ENCODE peak calls at places on chromosomes 16 and 17, in four cellular contexts. D, Y, E and X are unnamed samples.

GRCh38 chr16:31356566-31357323 is 1.8 kb downstream of the ITGAX start:
- DNase-seq in D (no peak), Y (peak), E (no peak), X (no peak)

GRCh38 chr17:27741361-27741861 is 58.9 kb downstream of the NOS2 start:
- DNase-seq in D (no peak), Y (peak), E (no peak), X (no peak)

GRCh38 chr16:31440511-31441184 is 1.9 kb downstream of the ZNF843 start:
- DNase-seq in D (no peak), Y (no peak), E (no peak), X (no peak)

GRCh38 chr17:73546770-73547345 is 97.4 kb downstream of the SDK2 start:
- DNase-seq in D (peak), Y (peak), E (peak), X (no peak)

GRCh38 chr17:6548578-6549330 is 7.6 kb downstream of the PITPNM3 start:
- DNase-seq in D (no peak), Y (no peak), E (peak), X (peak)

GRCh38 chr16:49934557-49935260 is 78.8 kb upstream of the ZNF423 start:
- DNase-seq in D (no peak), Y (no peak), E (peak), X (no peak)

GRCh38 chr16:28491080-28491969 is 549 bp downstream of the CLN3 start:
- DNase-seq in D (peak), Y (peak), E (peak), X (no peak)

GRCh38 chr17:77716289-77716929 is 242.1 kb upstream of the TNRC6C start:
- DNase-seq in D (no peak), Y (no peak), E (no peak), X (no peak)

GRCh38 chr17:42221886-42222745 is 27.8 kb upstream of the GHDC start:
- DNase-seq in D (peak), Y (peak), E (peak), X (no peak)

GRCh38 chr17:82751571-82752370 is at the start of gene TBCD:
- DNase-seq in D (peak), Y (peak), E (peak), X (peak)

GRCh38 chr16:56119138-56119537 is 72.2 kb upstream of the GNAO1 start:
- DNase-seq in D (no peak), Y (no peak), E (no peak), X (peak)

GRCh38 chr17:72122668-72123495 is 2.1 kb downstream of the SOX9 start:
- DNase-seq in D (no peak), Y (peak), E (peak), X (no peak)

GRCh38 chr16:85984211-85984880 is 85.4 kb downstream of the IRF8 start:
- DNase-seq in D (no peak), Y (no peak), E (no peak), X (no peak)
- H3K4me2 ChIP-seq in D (no peak), Y (no peak), E (no peak), X (peak)

GRCh38 chr17:55887531-55887930 is 136.7 kb downstream of the PCTP start:
- DNase-seq in D (no peak), Y (no peak), E (no peak), X (no peak)

DNA sequence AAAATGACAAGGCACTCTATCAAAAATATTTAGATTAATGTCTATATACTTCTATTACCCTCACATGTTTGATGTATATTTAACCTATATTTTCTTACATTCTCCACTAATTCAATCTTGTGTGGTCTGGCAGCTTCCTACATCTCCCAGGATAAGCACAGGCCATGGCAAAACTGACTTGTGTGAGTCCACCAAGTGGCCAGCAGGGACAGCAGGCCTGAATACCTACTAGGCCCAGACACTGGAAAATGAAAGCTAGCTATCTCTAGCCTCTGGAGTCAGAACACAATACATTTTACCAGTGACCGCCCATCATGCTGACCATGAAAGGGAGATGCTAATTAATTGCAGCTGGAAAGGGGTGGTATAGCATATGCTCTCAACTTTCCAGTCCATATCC is 132.3 kb downstream of the PCTP start:
- DNase-seq in D (peak), Y (no peak), E (peak), X (no peak)
- TF ChIP-seq BRCA1 in D (no peak), Y (no peak), E (no peak), X (no peak)

GRCh38 chr17:66675991-66676371 is 158.9 kb upstream of the CACNG5 start:
- DNase-seq in D (no peak), Y (no peak), E (no peak), X (no peak)

GRCh38 chr17:66678061-66678460 is 156.9 kb upstream of the CACNG5 start:
- DNase-seq in D (no peak), Y (no peak), E (no peak), X (no peak)

GRCh38 chr17:66678827-66679226 is 156.1 kb upstream of the CACNG5 start:
- DNase-seq in D (no peak), Y (no peak), E (no peak), X (no peak)

GRCh38 chr17:66676421-66676820 is 158.5 kb upstream of the CACNG5 start:
- DNase-seq in D (no peak), Y (no peak), E (no peak), X (no peak)

GRCh38 chr17:66677201-66677981 is 157.5 kb upstream of the CACNG5 start:
- DNase-seq in D (no peak), Y (no peak), E (no peak), X (no peak)
- H3K4me2 ChIP-seq in D (no peak), Y (no peak), E (no peak), X (no peak)

DNA sequence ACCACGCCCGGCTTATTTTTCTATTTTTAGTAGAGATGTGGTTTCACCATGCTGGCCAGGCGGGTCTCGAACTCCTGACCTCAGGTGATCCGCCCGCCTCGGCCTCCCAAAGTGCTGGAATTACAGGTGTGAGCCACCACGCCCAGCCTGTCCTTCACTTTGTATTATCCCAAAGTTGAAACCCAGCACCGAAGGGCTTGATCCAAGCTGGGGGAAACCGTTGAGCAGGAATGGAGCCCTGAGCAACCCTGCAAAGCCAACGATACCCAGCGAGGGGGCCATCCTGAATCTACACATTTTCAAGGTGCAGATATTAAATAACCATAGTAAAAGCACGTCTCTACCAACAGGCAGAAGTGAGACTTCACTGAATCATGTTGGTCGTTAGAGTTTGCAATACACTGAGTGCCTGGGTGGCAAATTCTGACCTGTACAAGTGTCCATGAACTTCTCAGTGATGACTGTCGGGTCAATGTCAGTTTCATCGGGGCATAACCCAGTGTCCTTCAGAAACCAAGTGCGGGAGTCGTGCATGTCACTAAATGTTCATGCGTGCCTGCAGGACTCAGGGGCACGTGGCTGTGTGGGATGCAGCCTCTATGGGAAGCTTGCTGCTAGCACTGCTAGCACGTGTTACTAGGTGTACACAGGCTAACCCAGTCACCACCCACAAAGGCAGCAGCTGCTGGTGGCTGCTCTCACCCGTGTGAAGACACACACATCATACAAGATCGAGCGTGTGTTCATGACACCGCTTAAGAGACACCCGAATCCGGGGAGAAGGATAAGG is 10.5 kb upstream of the RBFOX3 start:
- DNase-seq in D (no peak), Y (peak), E (no peak), X (no peak)
- TF ChIP-seq BRCA1 in D (no peak), Y (no peak), E (no peak), X (no peak)

GRCh38 chr16:1154887-1155331 is 2.0 kb downstream of the CACNA1H start:
- DNase-seq in D (no peak), Y (no peak), E (peak), X (no peak)
- H3K4me2 ChIP-seq in D (no peak), Y (peak), E (peak), X (no peak)